ENCODE peak calls at places on chromosomes 1 and 21, in five cellular contexts. H is HepG2, B is PC-3, A is GM23338, Z is PC-9. S is an unnamed sample.

GRCh38 chr1:150259758-150260669 is 2.4 kb downstream of the CA14 start:
- DNase-seq in H (peak; percentile 79), B (peak; percentile 76), A (peak; percentile 97), Z (peak; percentile 85), S (no peak)

GRCh38 chr1:89605692-89606091 is 27.2 kb upstream of the LRRC8C start:
- DNase-seq in H (peak; percentile 75), B (peak; percentile 87), A (no peak), Z (peak; percentile 94), S (no peak)

GRCh38 chr1:200336111-200336845 is 73.6 kb downstream of the ZNF281 start:
- DNase-seq in H (peak; percentile 53), B (peak; percentile 98), A (peak; percentile 23), Z (peak; percentile 92), S (no peak)

GRCh38 chr1:116708255-116708900 is 40.8 kb upstream of the IGSF3 start:
- DNase-seq in H (no peak), B (peak; percentile 44), A (no peak), Z (peak; percentile 79), S (no peak)

GRCh38 chr1:91622586-91622985 is 121.9 kb downstream of the CDC7 start:
- DNase-seq in H (no peak), B (no peak), A (no peak), Z (no peak), S (no peak)

GRCh38 chr21:28150778-28151177 is 841.9 kb downstream of the LTN1 start:
- DNase-seq in H (no peak), B (no peak), A (no peak), Z (no peak), S (no peak)

GRCh38 chr21:16588433-16588860 is 858.7 kb downstream of the USP25 start:
- DNase-seq in H (no peak), B (peak; percentile 28), A (peak; percentile 71), Z (peak; percentile 78), S (no peak)

GRCh38 chr21:43985690-43986251 is 26.3 kb upstream of the TRAPPC10 start:
- DNase-seq in H (no peak), B (no peak), A (peak; percentile 70), Z (no peak), S (no peak)

GRCh38 chr1:35887508-35887907 is 4.5 kb downstream of the AGO1 start:
- DNase-seq in H (no peak), B (no peak), A (no peak), Z (no peak), S (no peak)

GRCh38 chr1:160083968-160084770 is 2.8 kb downstream of the KCNJ9 start:
- DNase-seq in H (no peak), B (peak; percentile 84), A (peak; percentile 95), Z (no peak), S (no peak)
- TF ChIP-seq EZH2 in H (no peak), B (no peak), A (no peak), Z (no peak), S (no peak)

DNA sequence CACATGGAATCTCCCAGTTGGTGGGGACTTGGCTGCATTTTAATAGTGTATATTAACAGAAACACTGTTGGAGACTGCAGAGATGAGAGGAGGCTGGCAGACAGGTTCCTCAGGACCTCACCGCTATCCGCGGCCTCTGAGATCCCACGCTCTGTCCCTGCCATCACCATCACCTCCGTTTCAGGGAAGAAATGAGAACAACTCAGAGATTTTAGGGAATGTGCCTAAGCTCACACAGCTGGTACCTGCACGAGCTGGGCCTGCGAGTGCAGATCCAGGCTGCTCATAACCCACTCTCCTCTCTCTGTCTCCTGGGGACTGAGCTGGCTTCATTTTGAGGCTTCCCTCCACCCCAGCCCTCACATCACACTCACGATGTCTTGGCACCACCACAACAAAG is 62.0 kb downstream of the UMODL1 start:
- DNase-seq in H (no peak), B (no peak), A (no peak), Z (no peak), S (no peak)
- H3K27ac ChIP-seq in H (no peak overlapping the region), B (no peak overlapping the region), A (no peak overlapping the region), Z (no peak overlapping the region), S (no peak overlapping the region)

GRCh38 chr21:42562258-42562657 is 48.6 kb downstream of the SLC37A1 start:
- DNase-seq in H (peak; percentile 36), B (no peak), A (no peak), Z (no peak), S (no peak)

GRCh38 chr21:42563261-42564045 is 49.8 kb downstream of the SLC37A1 start:
- DNase-seq in H (no peak), B (no peak), A (no peak), Z (no peak), S (no peak)

GRCh38 chr21:42561742-42562141 is 48.1 kb downstream of the SLC37A1 start:
- DNase-seq in H (peak; percentile 13), B (no peak), A (no peak), Z (no peak), S (peak; percentile 46)

GRCh38 chr21:42564561-42564971 is 50.9 kb downstream of the SLC37A1 start:
- DNase-seq in H (no peak), B (no peak), A (no peak), Z (no peak), S (no peak)

GRCh38 chr21:42562816-42563215 is 49.2 kb downstream of the SLC37A1 start:
- DNase-seq in H (no peak), B (no peak), A (no peak), Z (no peak), S (no peak)
- TF ChIP-seq CTCF in H (no peak), B (no peak), A (no peak), Z (no peak), S (no peak)

GRCh38 chr1:38941093-38941492 is 537 bp downstream of the RHBDL2 start:
- DNase-seq in H (no peak), B (peak; percentile 18), A (no peak), Z (peak; percentile 43), S (no peak)
- TF ChIP-seq EZH2 in H (no peak), B (no peak), A (no peak), Z (no peak), S (no peak)

GRCh38 chr1:145785481-145785880 is 38.4 kb downstream of the RNF115 start:
- DNase-seq in H (no peak), B (peak; percentile 18), A (no peak), Z (no peak), S (no peak)
- H3K27ac ChIP-seq in H (no peak overlapping the region), B (no peak overlapping the region), A (no peak overlapping the region), Z (peak overlapping the region; percentile 16), S (no peak overlapping the region)

DNA sequence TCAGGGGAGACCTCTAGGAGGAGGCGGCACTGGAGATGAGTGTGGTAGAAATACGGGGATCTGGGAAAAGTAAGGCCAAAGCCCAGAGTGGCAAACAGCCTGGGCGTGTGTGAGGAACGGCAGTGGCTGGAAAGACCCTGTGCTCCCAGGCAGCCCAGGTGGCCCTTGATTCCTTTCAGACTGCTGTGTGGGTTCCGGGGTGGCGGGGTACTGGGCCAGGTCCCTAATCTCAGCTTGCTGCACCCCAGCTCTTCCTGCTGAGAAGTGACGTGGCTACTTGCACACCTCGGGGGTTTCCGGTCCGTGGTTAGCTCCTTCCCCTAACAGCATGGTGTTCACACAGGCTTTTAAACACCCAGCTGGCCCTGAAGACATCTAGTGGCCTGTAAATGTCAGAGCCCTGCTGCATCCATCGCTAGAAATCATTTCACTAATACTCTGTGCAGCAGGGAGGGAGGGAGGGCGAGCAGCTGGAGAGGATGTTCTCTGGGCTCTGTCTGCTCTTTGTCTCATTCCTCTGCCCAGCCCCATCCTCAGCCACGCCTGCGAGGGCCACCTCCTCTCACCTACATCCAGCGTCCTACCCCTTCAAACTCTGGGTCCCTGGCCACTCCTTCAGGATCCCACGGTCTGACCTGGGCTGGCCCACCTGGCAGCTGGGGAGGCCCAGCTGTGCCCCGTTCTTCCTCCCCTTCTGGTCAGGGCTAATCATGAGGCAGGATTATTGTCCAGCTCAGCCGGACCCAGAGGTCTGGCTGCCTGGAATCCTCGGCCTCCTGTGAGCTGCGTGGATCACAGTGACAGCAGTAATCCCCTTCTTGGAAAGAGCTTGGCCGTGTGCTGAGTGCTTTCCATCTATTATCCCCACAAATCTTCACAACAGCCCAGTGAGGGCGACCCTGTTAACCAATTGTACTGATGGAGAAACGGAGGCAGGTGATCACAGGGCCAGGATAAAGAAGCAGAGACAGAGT is 7.2 kb downstream of the ZDHHC18 start:
- DNase-seq in H (no peak), B (no peak), A (no peak), Z (no peak), S (peak; percentile 48)
- TF ChIP-seq CTCF in H (no peak), B (no peak), A (no peak), Z (no peak), S (no peak)

S was measured in DND-41.